ENCODE peak calls at places on chromosomes 1 and 21, in four cellular contexts. H, X, V and A are unnamed samples.

GRCh38 chr1:193479187-193479586 is 292.8 kb upstream of the B3GALT2 start:
- DNase-seq in H (no peak), X (no peak), V (no peak), A (no peak)

GRCh38 chr1:247825362-247825761 is 1.4 kb upstream of the OR14A16 start:
- DNase-seq in H (no peak), X (no peak), V (no peak), A (no peak)

GRCh38 chr1:237873487-237873927 is 17.2 kb downstream of the ZP4 start:
- DNase-seq in H (no peak), X (no peak), V (peak), A (peak)

GRCh38 chr21:44085491-44086321 is 21.5 kb upstream of the PWP2 start:
- DNase-seq in H (no peak), X (no peak), V (no peak), A (no peak)

GRCh38 chr21:34877485-34878128 is 171.5 kb downstream of the RUNX1 start:
- DNase-seq in H (no peak), X (no peak), V (no peak), A (no peak)

GRCh38 chr1:47495176-47495713 is 57.4 kb downstream of the FOXD2 start:
- DNase-seq in H (no peak), X (no peak), V (no peak), A (no peak)

GRCh38 chr1:24117722-24118409 is 5.9 kb upstream of the MYOM3 start:
- DNase-seq in H (peak), X (no peak), V (peak), A (peak)

GRCh38 chr1:242189591-242189990 is 190.7 kb upstream of the MAP1LC3C start:
- DNase-seq in H (no peak), X (no peak), V (peak), A (no peak)

GRCh38 chr1:240136402-240136801 is 44.7 kb downstream of the FMN2 start:
- DNase-seq in H (no peak), X (no peak), V (no peak), A (no peak)

GRCh38 chr1:235997049-235997448 is 67.8 kb downstream of the NID1 start:
- DNase-seq in H (no peak), X (no peak), V (no peak), A (no peak)

GRCh38 chr1:20565234-20565633 is 12.9 kb downstream of the FAM43B start:
- DNase-seq in H (no peak), X (no peak), V (no peak), A (no peak)

GRCh38 chr1:56081151-56081550 is 498.2 kb downstream of the PLPP3 start:
- DNase-seq in H (peak), X (peak), V (no peak), A (no peak)

GRCh38 chr21:46605759-46606426 is 1.0 kb upstream of the S100B start:
- DNase-seq in H (peak), X (no peak), V (no peak), A (no peak)

GRCh38 chr1:184223216-184223615 is 163.6 kb upstream of the C1orf21 start:
- DNase-seq in H (no peak), X (no peak), V (no peak), A (peak)

GRCh38 chr21:27674037-27674436 is 707.1 kb upstream of the ADAMTS5 start:
- DNase-seq in H (no peak), X (no peak), V (no peak), A (no peak)

GRCh38 chr1:85582687-85583354 is 2.3 kb downstream of the CCN1 start:
- DNase-seq in H (no peak), X (no peak), V (no peak), A (no peak)

GRCh38 chr1:115237507-115237906 is 100.5 kb downstream of the NGF start:
- DNase-seq in H (no peak), X (no peak), V (no peak), A (no peak)

GRCh38 chr1:114756949-114757454 is 782 bp downstream of the CSDE1 start:
- DNase-seq in H (peak), X (peak), V (peak), A (no peak)

GRCh38 chr1:210201671-210202070 is 30.9 kb upstream of the SERTAD4 start:
- DNase-seq in H (no peak), X (no peak), V (no peak), A (no peak)

GRCh38 chr21:29092102-29092959 is 18.9 kb upstream of the CCT8 start:
- DNase-seq in H (no peak), X (no peak), V (no peak), A (no peak)

GRCh38 chr1:245718123-245718522 is 563.3 kb downstream of the KIF26B start:
- DNase-seq in H (no peak), X (no peak), V (no peak), A (no peak)

GRCh38 chr1:115496904-115497527 is 144.8 kb upstream of the VANGL1 start:
- DNase-seq in H (no peak), X (no peak), V (peak), A (peak)

GRCh38 chr21:45262616-45263015 is 25.1 kb downstream of the POFUT2 start:
- DNase-seq in H (no peak), X (peak), V (no peak), A (no peak)

GRCh38 chr1:47328992-47329391 is 4.6 kb upstream of the CMPK1 start:
- DNase-seq in H (no peak), X (no peak), V (no peak), A (no peak)

GRCh38 chr1:203690730-203691129 is 64.1 kb downstream of the ATP2B4 start:
- DNase-seq in H (no peak), X (no peak), V (no peak), A (no peak)

GRCh38 chr1:11174271-11174942 is 14.7 kb upstream of the ANGPTL7 start:
- DNase-seq in H (no peak), X (no peak), V (no peak), A (no peak)

GRCh38 chr1:42737257-42737656 is 2.8 kb downstream of the CLDN19 start:
- DNase-seq in H (no peak), X (no peak), V (no peak), A (no peak)

GRCh38 chr1:16067127-16067768 is 6.2 kb downstream of the FAM131C start:
- DNase-seq in H (no peak), X (no peak), V (peak), A (no peak)

GRCh38 chr21:35234725-35235124 is 185.6 kb upstream of the RUNX1 start:
- DNase-seq in H (no peak), X (no peak), V (no peak), A (no peak)

GRCh38 chr1:100351095-100351884 is 1.0 kb upstream of the CDC14A start:
- DNase-seq in H (peak), X (peak), V (peak), A (peak)
- TF ChIP-seq POLR2A in H (peak), X (peak), V (peak), A (peak)

GRCh38 chr1:67647814-67648358 is 37.1 kb upstream of the GADD45A start:
- DNase-seq in H (no peak), X (no peak), V (no peak), A (no peak)
- TF ChIP-seq POLR2A in H (no peak), X (no peak), V (no peak), A (no peak)

DNA sequence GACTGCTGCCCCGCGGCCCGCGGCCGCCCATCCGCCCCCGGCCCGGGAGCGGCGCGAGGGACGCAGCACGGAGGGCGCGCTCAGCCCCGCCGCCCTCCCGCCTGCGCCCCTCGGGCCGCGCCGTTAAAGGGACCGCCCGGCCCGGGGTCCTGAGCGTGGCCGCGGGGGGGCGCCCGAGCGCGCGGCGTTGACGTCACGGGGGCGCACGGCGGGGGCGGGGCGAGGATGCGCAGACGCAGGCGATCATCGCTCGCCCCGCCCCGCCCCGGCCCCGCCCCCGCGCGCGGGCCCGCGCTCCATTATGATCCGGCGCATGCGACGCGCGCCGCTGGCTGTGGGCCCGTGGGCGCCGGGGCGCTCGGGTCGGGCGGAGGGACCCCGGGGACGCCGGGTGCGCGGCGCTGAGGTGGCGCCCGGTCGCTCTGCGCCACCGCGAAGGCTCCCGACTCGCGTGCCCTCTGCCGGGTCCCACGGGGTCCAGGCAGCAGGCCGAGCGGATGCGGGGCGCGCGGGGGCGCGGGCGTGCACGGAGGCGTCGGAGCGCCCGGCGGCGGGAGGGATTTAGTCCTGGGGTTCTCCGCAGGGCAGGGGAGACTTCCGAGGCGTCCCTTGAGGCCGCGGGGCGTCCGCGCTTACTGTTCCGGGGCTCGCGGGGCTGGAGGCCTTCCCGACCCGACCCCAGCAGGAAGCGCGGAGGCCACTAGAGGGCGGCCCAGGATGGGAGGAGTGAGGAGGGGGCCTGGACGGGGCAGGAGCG is at the start of gene DVL1:
- DNase-seq in H (peak), X (peak), V (no peak), A (no peak)
- TF ChIP-seq POLR2A in H (peak), X (peak), V (peak), A (no peak)

GRCh38 chr1:59146651-59147358 is 150.1 kb upstream of the FGGY start:
- DNase-seq in H (peak), X (peak), V (peak), A (peak)
- TF ChIP-seq POLR2A in H (no peak), X (no peak), V (no peak), A (no peak)

GRCh38 chr1:161209790-161210409 is 5.2 kb upstream of the FCER1G start:
- DNase-seq in H (peak), X (peak), V (peak), A (peak)

GRCh38 chr1:161201828-161202712 is at the start of gene NDUFS2:
- DNase-seq in H (peak), X (peak), V (peak), A (peak)

GRCh38 chr1:161200992-161201827 is 957 bp upstream of the NDUFS2 start:
- DNase-seq in H (peak), X (peak), V (no peak), A (no peak)

GRCh38 chr1:161206411-161207140 is 4.4 kb downstream of the NDUFS2 start:
- DNase-seq in H (peak), X (peak), V (no peak), A (no peak)

GRCh38 chr1:161207173-161207572 is 5.0 kb downstream of the NDUFS2 start:
- DNase-seq in H (peak), X (peak), V (no peak), A (no peak)
- TF ChIP-seq POLR2A in H (peak), X (peak), V (no peak), A (no peak)

DNA sequence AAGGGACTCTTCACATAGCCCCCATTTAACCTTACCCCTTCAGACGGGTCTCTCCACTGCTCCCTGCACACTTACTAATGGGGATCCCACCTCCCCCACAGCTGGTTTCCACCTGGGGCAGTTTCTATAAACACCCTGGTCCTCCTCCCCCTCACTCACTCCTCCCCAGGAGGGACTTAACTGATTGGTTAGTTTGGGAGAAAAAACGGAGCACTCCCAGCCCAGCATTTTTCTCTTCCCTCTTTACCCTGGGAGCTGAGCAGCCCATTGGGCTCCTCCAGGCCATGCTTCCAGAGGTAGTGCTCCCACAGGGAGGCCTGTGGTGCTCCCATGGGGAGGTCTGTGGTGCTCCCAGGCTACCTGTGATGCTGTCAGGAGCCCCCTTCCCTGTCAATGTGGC is 93.7 kb downstream of the MIS18A start:
- DNase-seq in H (no peak), X (no peak), V (no peak), A (no peak)
- TF ChIP-seq POLR2A in H (no peak), X (no peak), V (no peak), A (no peak)

DNA sequence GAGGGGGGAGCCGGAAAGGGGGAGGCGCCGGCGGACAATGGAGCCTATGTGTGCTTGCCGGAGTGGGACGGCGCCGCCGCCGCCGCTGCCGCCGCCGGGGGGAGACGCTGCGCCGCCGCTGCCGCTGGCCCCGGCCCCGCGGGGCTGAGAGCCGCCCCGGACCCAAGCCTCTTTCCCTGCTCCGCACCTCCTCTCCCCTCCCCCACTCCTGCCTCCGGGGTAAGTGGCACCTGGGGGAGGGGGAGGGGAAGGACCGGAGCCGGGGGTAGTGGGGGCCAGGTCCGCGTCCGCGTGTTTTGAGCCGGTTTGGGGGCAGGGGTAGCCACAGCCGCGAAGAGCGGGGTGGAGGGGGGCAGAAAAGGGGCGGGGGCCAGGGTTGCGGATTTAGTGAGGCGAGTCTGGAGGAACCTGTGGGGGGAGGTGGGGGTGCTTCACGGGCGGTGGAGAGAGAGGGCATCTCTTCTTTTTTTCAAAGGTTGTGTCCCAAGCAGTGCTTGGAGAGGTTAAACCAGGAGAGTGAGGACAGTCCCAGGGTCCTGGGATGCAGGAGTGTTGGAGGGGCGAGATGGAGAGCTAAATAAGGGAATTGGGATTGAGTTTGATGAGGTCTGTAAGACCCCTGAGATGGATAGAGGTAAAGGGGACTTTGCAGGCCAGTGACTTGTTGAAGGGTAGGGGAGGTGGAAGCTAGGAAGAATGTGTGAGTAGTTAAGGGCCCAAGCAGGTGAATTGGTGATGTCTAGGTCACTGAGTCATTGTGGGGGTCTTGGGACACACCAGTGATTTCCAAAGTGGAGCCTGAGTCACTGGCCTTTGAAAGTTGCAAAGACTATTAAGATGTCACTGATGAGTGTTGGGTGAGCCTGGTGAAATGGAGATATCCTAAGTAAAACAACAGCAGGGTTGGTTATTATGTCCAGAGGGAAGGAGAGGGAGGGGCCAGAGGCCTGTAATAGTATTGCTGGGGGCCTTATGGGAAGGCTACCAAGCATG is 59.1 kb downstream of the BCL9 start:
- DNase-seq in H (no peak), X (peak), V (peak), A (peak)
- TF ChIP-seq POLR2A in H (no peak), X (no peak), V (peak), A (peak)

GRCh38 chr1:64469977-64470669 is at the start of gene CACHD1:
- DNase-seq in H (peak), X (peak), V (peak), A (peak)
- TF ChIP-seq POLR2A in H (peak), X (no peak), V (peak), A (peak)